ENCODE peak calls at places on chromosomes 16 and 17, in six cellular contexts. B is GM23338, D is SK-N-SH, I is AG10803, F is prostate gland, S is AG04450. L is an unnamed sample.

GRCh38 chr17:3004150-3004801 is 59.1 kb downstream of the OR1D5 start:
- DNase-seq in F (peak), S (peak), I (peak), B (no peak), D (peak), L (peak)

GRCh38 chr17:73311781-73312641 is at the start of gene CDC42EP4:
- DNase-seq in D (peak), I (peak), S (no peak), F (peak), B (peak), L (peak)

GRCh38 chr17:70308619-70309018 is 139.3 kb downstream of the KCNJ2 start:
- DNase-seq in B (no peak), I (no peak), F (no peak), S (no peak), D (no peak), L (no peak)

GRCh38 chr16:12673466-12673865 is 130.2 kb downstream of the CPPED1 start:
- DNase-seq in B (no peak), S (no peak), I (no peak), F (no peak), D (no peak), L (no peak)

GRCh38 chr16:54066451-54067056 is 220.0 kb downstream of the IRX3 start:
- DNase-seq in B (no peak), S (no peak), F (no peak), D (no peak), I (no peak), L (peak)

GRCh38 chr17:68356520-68356919 is 65.2 kb downstream of the ARSG start:
- DNase-seq in I (no peak), D (no peak), S (no peak), B (no peak), F (no peak), L (no peak)

GRCh38 chr16:27505297-27506236 is 44.1 kb downstream of the GTF3C1 start:
- DNase-seq in I (peak), D (no peak), S (no peak), B (no peak), F (peak), L (no peak)

GRCh38 chr17:27379863-27380533 is 76.2 kb upstream of the KSR1 start:
- DNase-seq in F (peak), B (peak), D (peak), S (no peak), I (peak), L (peak)

GRCh38 chr17:1506649-1507254 is 9.7 kb downstream of the INPP5K start:
- DNase-seq in D (no peak), I (no peak), B (no peak), S (no peak), F (no peak), L (no peak)

GRCh38 chr17:33373209-33373608 is 80.1 kb upstream of the ASIC2 start:
- DNase-seq in F (no peak), D (no peak), S (no peak), I (no peak), B (no peak), L (no peak)

GRCh38 chr17:33377837-33378236 is 84.7 kb upstream of the ASIC2 start:
- DNase-seq in D (no peak), B (no peak), S (no peak), F (no peak), I (no peak), L (no peak)

GRCh38 chr17:33375086-33375485 is 82.0 kb upstream of the ASIC2 start:
- DNase-seq in B (no peak), F (no peak), S (no peak), D (no peak), I (no peak), L (no peak)

GRCh38 chr17:33371377-33371776 is 78.3 kb upstream of the ASIC2 start:
- DNase-seq in F (no peak), I (no peak), B (no peak), D (no peak), S (no peak), L (no peak)

GRCh38 chr17:33375783-33376182 is 82.7 kb upstream of the ASIC2 start:
- DNase-seq in S (no peak), B (no peak), F (no peak), I (no peak), D (no peak), L (no peak)
- TF ChIP-seq CTCF in S (no peak), B (no peak), F (no peak), I (no peak), D (no peak), L (no peak)

GRCh38 chr17:41549596-41550039 is 21.5 kb upstream of the KRT19 start:
- DNase-seq in B (no peak), F (no peak), S (no peak), D (no peak), I (no peak), L (no peak)
- H3K4me3 ChIP-seq in B (no peak), F (no peak), S (no peak), D (no peak), I (no peak), L (no peak)

GRCh38 chr16:89246383-89246902 is 28.9 kb downstream of the ZNF778 start:
- DNase-seq in B (no peak), S (no peak), D (no peak), I (no peak), F (no peak), L (no peak)

GRCh38 chr16:89248196-89249005 is 30.9 kb downstream of the ZNF778 start:
- DNase-seq in B (peak), D (peak), F (no peak), I (no peak), S (no peak), L (no peak)

GRCh38 chr16:89244754-89245153 is 27.3 kb downstream of the ZNF778 start:
- DNase-seq in B (no peak), F (no peak), S (no peak), D (no peak), I (no peak), L (no peak)

GRCh38 chr16:89243664-89244063 is 26.2 kb downstream of the ZNF778 start:
- DNase-seq in S (no peak), D (no peak), I (no peak), B (no peak), F (no peak), L (no peak)

GRCh38 chr16:89246903-89247733 is 29.6 kb downstream of the ZNF778 start:
- DNase-seq in I (peak), F (peak), B (peak), S (peak), D (peak), L (peak)
- TF ChIP-seq CTCF in I (no peak), F (no peak), B (no peak), S (peak), D (no peak), L (no peak)

GRCh38 chr17:40452921-40453378 is 9.7 kb downstream of the IGFBP4 start:
- DNase-seq in I (no peak), F (no peak), S (no peak), B (no peak), D (no peak), L (peak)
- H3K4me3 ChIP-seq in I (no peak), F (no peak), S (no peak), B (no peak), D (no peak), L (no peak)

DNA sequence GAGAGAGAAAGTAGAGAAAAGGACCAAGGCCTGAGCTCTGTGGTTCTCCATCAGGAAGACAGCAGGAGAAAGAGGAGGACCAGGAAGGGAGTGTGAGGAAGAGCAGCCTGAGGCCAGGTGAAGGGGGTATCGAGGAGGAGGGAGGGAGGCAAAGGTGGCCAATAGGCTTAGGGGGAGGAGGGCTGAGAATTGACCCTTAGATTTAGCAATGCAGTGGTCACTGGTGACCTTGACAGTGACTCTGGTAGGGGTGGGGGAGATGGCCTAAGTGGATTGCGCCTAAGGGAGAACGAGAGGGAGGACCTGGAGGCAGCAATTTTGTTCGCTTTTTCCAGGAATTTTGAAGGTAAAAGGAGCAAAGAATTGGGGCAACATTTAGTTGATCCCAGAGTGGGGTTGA is 5.4 kb upstream of the NAGS start:
- DNase-seq in S (no peak), B (no peak), I (no peak), D (no peak), F (no peak), L (no peak)
- TF ChIP-seq CTCF in S (no peak), B (no peak), I (no peak), D (no peak), F (no peak), L (no peak)

GRCh38 chr17:78774456-78774855 is 7.6 kb downstream of the CYTH1 start:
- DNase-seq in I (no peak), B (no peak), F (no peak), D (no peak), S (no peak), L (no peak)
- H3K4me3 ChIP-seq in I (no peak), B (no peak), F (no peak), D (no peak), S (no peak), L (no peak)

GRCh38 chr16:57912529-57913260 is 58.2 kb downstream of the CNGB1 start:
- DNase-seq in F (no peak), B (no peak), D (no peak), S (no peak), I (no peak), L (no peak)
- TF ChIP-seq CTCF in F (no peak), B (no peak), D (no peak), S (no peak), I (no peak), L (no peak)

GRCh38 chr17:44969144-44969780 is 1.2 kb upstream of the C1QL1 start:
- DNase-seq in B (peak), S (no peak), F (no peak), D (peak), I (no peak), L (no peak)

GRCh38 chr17:44966348-44967025 is 1.6 kb downstream of the C1QL1 start:
- DNase-seq in S (no peak), F (no peak), D (peak), B (peak), I (no peak), L (no peak)

GRCh38 chr17:44967026-44967906 is 837 bp downstream of the C1QL1 start:
- DNase-seq in B (peak), S (no peak), D (peak), I (no peak), F (no peak), L (no peak)

GRCh38 chr17:44968225-44969143 is at the start of gene C1QL1:
- DNase-seq in S (peak), I (peak), B (peak), D (peak), F (peak), L (peak)

DNA sequence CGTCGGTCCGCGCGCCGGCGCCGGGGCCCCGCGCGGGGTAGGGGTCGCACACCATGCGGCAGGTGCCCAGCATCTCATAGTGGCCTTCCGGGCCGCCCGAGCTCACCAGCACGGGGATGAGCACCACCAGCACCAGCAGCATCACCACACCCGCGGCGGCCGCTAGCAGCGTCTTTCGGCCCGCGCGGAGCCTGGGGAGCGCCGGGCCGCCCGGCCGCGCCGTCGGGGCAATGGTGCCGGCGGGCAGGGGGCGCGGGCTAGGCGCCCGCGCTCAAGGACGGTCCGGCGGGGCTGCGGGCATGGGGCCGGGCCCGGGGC is 237 bp downstream of the C1QL1 start:
- DNase-seq in I (no peak), F (no peak), B (no peak), S (no peak), D (no peak), L (no peak)
- H3K4me3 ChIP-seq in I (no peak), F (no peak), B (peak), S (peak), D (no peak), L (no peak)